ENCODE peak calls at places on chromosomes 5 and 9, in seven cellular contexts. X is neural crest cell; K is GM12865; T is spleen; D is GM13976; V is H9; Z is CD4-positive, alpha-beta T cell. Q is an unnamed sample.

GRCh38 chr5:88555658-88556057 is 287.0 kb upstream of the TMEM161B start:
- DNase-seq in X (peak; percentile 29), K (no peak), T (no peak), D (no peak), V (peak; percentile 33), Z (no peak), Q (no peak)

GRCh38 chr5:53023969-53024368 is 34.8 kb downstream of the ITGA2 start:
- DNase-seq in X (no peak), K (peak; percentile 43), T (no peak), D (peak; percentile 22), V (no peak), Z (no peak), Q (no peak)

GRCh38 chr9:131018621-131019020 is 9.6 kb downstream of the LAMC3 start:
- DNase-seq in X (no peak), K (no peak), T (no peak), D (no peak), V (peak; percentile 56), Z (no peak), Q (no peak)

GRCh38 chr5:14458414-14458813 is 123.2 kb upstream of the OTULINL start:
- DNase-seq in X (no peak), K (no peak), T (no peak), D (no peak), V (no peak), Z (no peak), Q (no peak)

GRCh38 chr9:6641961-6642360 is 3.6 kb downstream of the GLDC start:
- DNase-seq in X (no peak), K (no peak), T (no peak), D (no peak), V (no peak), Z (no peak), Q (no peak)

GRCh38 chr5:57581222-57581621 is 98.6 kb upstream of the ACTBL2 start:
- DNase-seq in X (no peak), K (no peak), T (no peak), D (no peak), V (no peak), Z (no peak), Q (no peak)

GRCh38 chr9:137711678-137712105 is 92.9 kb downstream of the EHMT1 start:
- DNase-seq in X (no peak), K (no peak), T (no peak), D (no peak), V (no peak), Z (no peak), Q (no peak)

GRCh38 chr9:69582544-69583297 is 89.5 kb downstream of the APBA1 start:
- DNase-seq in X (no peak), K (no peak), T (no peak), D (no peak), V (peak; percentile 35), Z (no peak), Q (no peak)

GRCh38 chr9:124197177-124198095 is 60.3 kb upstream of the NEK6 start:
- DNase-seq in X (no peak), K (peak; percentile 93), T (peak; percentile 82), D (peak; percentile 59), V (no peak), Z (no peak), Q (no peak)

GRCh38 chr5:73862796-73863195 is 236.8 kb downstream of the ARHGEF28 start:
- DNase-seq in X (no peak), K (no peak), T (no peak), D (no peak), V (no peak), Z (no peak), Q (no peak)

GRCh38 chr9:107422189-107422802 is 67.3 kb downstream of the KLF4 start:
- DNase-seq in X (peak; percentile 68), K (peak; percentile 64), T (peak; percentile 78), D (peak; percentile 49), V (peak; percentile 91), Z (no peak), Q (peak; percentile 76)

GRCh38 chr5:123007292-123007691 is 29.2 kb downstream of the PPIC start:
- DNase-seq in X (no peak), K (no peak), T (no peak), D (no peak), V (no peak), Z (no peak), Q (no peak)

GRCh38 chr9:114668146-114668545 is 10.5 kb upstream of the TEX53 start:
- DNase-seq in X (no peak), K (no peak), T (no peak), D (no peak), V (no peak), Z (no peak), Q (no peak)

GRCh38 chr5:7856855-7857254 is 5.9 kb upstream of the CFAP90 start:
- DNase-seq in X (peak; percentile 14), K (peak; percentile 35), T (no peak), D (peak; percentile 32), V (peak; percentile 68), Z (no peak), Q (no peak)

GRCh38 chr9:73152953-73153352 is 1.3 kb downstream of the ANXA1 start:
- DNase-seq in X (no peak), K (peak; percentile 52), T (no peak), D (no peak), V (no peak), Z (no peak), Q (no peak)

GRCh38 chr5:102809033-102809432 is 53.9 kb downstream of the PAM start:
- DNase-seq in X (no peak), K (no peak), T (no peak), D (no peak), V (no peak), Z (no peak), Q (no peak)

GRCh38 chr5:66789434-66789833 is 193.2 kb downstream of the MAST4 start:
- DNase-seq in X (no peak), K (no peak), T (no peak), D (no peak), V (no peak), Z (no peak), Q (no peak)

GRCh38 chr5:176414704-176415103 is 1.6 kb downstream of the CLTB start:
- DNase-seq in X (no peak), K (no peak), T (no peak), D (no peak), V (no peak), Z (no peak), Q (no peak)

GRCh38 chr9:136445799-136446198 is 6.2 kb upstream of the INPP5E start:
- DNase-seq in X (no peak), K (no peak), T (no peak), D (no peak), V (no peak), Z (no peak), Q (no peak)

GRCh38 chr9:22119537-22120167 is 110.5 kb upstream of the CDKN2B start:
- DNase-seq in X (no peak), K (peak; percentile 38), T (no peak), D (no peak), V (no peak), Z (no peak), Q (no peak)
- TF ChIP-seq CTCF in X (peak; percentile 62), K (peak; percentile 48), T (no peak), D (peak; percentile 22), V (peak; percentile 71), Z (no peak), Q (peak; percentile 48)

GRCh38 chr9:14400658-14400995 is 86.7 kb upstream of the NFIB start:
- DNase-seq in X (no peak), K (no peak), T (no peak), D (no peak), V (peak; percentile 83), Z (no peak), Q (no peak)
- TF ChIP-seq CTCF in X (peak; percentile 38), K (no peak), T (peak; percentile 30), D (no peak), V (peak; percentile 72), Z (no peak), Q (peak; percentile 55)

GRCh38 chr5:144390133-144390532 is 219.5 kb downstream of the KCTD16 start:
- DNase-seq in X (no peak), K (no peak), T (no peak), D (no peak), V (peak; percentile 32), Z (no peak), Q (no peak)
- TF ChIP-seq CTCF in X (peak; percentile 43), K (peak; percentile 7), T (no peak), D (no peak), V (peak; percentile 68), Z (no peak), Q (peak; percentile 52)

DNA sequence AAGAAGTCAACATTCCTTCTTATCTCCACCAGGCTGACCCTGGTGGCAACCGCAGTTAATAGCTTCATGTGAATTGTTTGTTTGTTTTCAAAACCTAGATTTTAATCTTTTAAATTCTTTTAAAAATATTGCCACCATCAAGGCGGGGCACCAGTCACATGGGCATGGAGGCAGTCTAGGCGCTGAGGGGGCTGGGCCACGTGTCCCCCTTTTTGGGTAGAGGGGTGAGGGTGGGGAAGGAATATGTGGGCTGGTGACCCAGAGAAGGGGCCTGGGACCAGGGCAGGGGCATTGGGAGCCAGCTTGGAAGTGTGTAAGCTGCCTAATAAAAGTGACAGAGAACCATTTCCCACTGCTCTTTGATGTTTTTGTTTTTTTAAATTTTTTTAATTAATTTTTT is 147.3 kb downstream of the GADD45G start:
- DNase-seq in X (no peak), K (no peak), T (peak; percentile 14), D (no peak), V (no peak), Z (no peak), Q (no peak)
- TF ChIP-seq CTCF in X (no peak), K (no peak), T (no peak), D (no peak), V (no peak), Z (no peak), Q (no peak)

DNA sequence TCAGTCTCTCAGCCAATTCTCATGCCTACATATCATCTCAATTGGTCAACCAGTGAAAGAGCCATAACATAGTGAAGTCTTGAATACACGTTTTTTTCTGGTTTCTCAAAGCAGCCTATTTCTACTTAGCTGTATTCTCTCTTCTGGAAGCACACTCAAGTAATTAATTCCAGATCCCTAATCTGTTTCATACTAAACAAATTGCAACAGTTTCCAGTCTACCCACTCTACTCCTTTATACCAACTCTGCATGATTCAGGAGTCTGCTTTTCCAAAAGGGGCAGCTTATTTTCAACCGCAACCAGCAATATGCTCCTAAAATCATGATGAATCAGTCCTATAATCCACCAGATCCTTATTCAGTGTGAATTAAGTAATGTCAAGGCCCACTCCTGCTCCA is 211.7 kb downstream of the TLE1 start:
- DNase-seq in X (no peak), K (no peak), T (no peak), D (no peak), V (no peak), Z (no peak), Q (no peak)
- TF ChIP-seq CTCF in X (no peak), K (no peak), T (no peak), D (no peak), V (no peak), Z (no peak), Q (no peak)

Q was measured in type B pancreatic cell.